ENCODE peak calls at places on chromosome 4, in four cellular contexts. H, Y, I and B are unnamed samples. For H3K36me3, the result is how much of the 10 kb centered on the place peaks cover.

GRCh38 chr4:151484396-151485102 is 75.6 kb downstream of the FHIP1A start:
- DNase-seq in I (no peak), H (peak), Y (peak), B (peak)

GRCh38 chr4:99027304-99027703 is 31.8 kb downstream of the METAP1 start:
- DNase-seq in I (no peak), Y (no peak), H (no peak), B (no peak)

GRCh38 chr4:83618991-83619390 is 83.1 kb downstream of the GPAT3 start:
- DNase-seq in I (no peak), Y (peak), H (peak), B (no peak)

GRCh38 chr4:51932261-51932660 is 87.9 kb downstream of the LRRC66 start:
- DNase-seq in I (no peak), Y (no peak), H (no peak), B (peak)

GRCh38 chr4:5812506-5813229 is 80.2 kb downstream of the CRMP1 start:
- DNase-seq in I (peak), Y (peak), H (peak), B (peak)

GRCh38 chr4:128716325-128716724 is 93.2 kb upstream of the JADE1 start:
- DNase-seq in Y (peak), H (no peak), I (no peak), B (no peak)

GRCh38 chr4:148831945-148832344 is 389.7 kb upstream of the NR3C2 start:
- DNase-seq in I (no peak), Y (peak), H (peak), B (peak)

GRCh38 chr4:113882668-113883067 is 96.8 kb downstream of the ARSJ start:
- DNase-seq in I (no peak), Y (peak), H (no peak), B (no peak)

GRCh38 chr4:119118397-119118796 is 17.2 kb upstream of the MYOZ2 start:
- DNase-seq in Y (no peak), H (peak), I (no peak), B (no peak)

GRCh38 chr4:183200453-183200852 is 101.4 kb downstream of the WWC2 start:
- DNase-seq in H (no peak), I (peak), Y (peak), B (no peak)

GRCh38 chr4:110867251-110867960 is 244.5 kb upstream of the PITX2 start:
- DNase-seq in I (no peak), H (no peak), Y (no peak), B (no peak)

GRCh38 chr4:7295917-7296660 is 103.8 kb downstream of the SORCS2 start:
- DNase-seq in I (peak), Y (peak), H (no peak), B (no peak)
- TF ChIP-seq CTCF in I (peak), Y (peak), H (no peak), B (peak)

GRCh38 chr4:31043382-31044062 is 323.4 kb downstream of the PCDH7 start:
- DNase-seq in I (no peak), Y (no peak), H (no peak), B (no peak)
- H3K4me3 ChIP-seq in I (no peak), Y (no peak), H (no peak), B (no peak)

GRCh38 chr4:163127621-163128020 is 39.1 kb downstream of the NAF1 start:
- DNase-seq in I (no peak), Y (no peak), H (no peak), B (no peak)

GRCh38 chr4:163137581-163137980 is 29.1 kb downstream of the NAF1 start:
- DNase-seq in Y (no peak), H (no peak), I (no peak), B (no peak)

DNA sequence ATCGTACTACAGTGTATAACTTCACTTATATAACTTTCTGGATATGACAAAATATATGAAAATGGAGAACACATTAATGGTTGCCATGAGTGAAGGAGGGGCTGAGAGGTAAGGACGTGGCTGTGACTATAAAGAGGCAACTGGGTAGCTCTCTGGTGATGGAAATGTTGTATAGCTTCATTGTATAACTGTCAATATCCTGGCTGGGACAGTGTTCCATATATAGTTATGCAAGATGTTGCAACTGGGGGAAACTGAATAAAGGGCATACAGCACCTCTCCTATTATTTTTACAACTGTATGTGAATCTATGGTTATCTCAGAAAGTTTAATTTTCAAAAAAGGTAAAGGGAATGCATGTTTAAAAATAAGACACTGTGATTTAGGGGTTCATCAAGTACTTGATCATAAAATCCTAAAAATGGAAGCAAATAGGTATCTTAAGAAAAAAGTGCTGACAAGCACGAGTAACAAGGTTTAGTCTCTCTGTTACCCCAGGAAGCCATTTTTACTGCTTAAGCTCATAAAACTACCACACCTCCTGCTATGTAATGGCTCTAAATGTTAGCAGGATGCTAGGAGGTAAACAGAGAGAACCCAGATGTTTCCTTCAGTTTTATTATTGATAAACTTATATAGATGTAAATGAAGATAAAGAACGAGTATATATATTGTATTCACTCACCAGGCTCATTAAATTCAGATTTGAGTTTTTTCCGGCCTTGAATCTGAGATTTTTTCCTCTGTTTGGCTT is 34.0 kb downstream of the NAF1 start:
- DNase-seq in H (no peak), Y (no peak), I (no peak), B (no peak)
- H3K36me3 ChIP-seq in H (under half), Y (under half), I (under half), B (under half)

GRCh38 chr4:101791189-101791572 is 651 bp downstream of the BANK1 start:
- DNase-seq in I (no peak), Y (no peak), H (no peak), B (no peak)

GRCh38 chr4:101793397-101793796 is 2.9 kb downstream of the BANK1 start:
- DNase-seq in Y (no peak), H (no peak), I (no peak), B (no peak)

GRCh38 chr4:101787917-101788316 is 2.6 kb upstream of the BANK1 start:
- DNase-seq in H (no peak), Y (no peak), I (no peak), B (no peak)

GRCh38 chr4:101792056-101792575 is 1.6 kb downstream of the BANK1 start:
- DNase-seq in I (no peak), H (no peak), Y (no peak), B (no peak)

DNA sequence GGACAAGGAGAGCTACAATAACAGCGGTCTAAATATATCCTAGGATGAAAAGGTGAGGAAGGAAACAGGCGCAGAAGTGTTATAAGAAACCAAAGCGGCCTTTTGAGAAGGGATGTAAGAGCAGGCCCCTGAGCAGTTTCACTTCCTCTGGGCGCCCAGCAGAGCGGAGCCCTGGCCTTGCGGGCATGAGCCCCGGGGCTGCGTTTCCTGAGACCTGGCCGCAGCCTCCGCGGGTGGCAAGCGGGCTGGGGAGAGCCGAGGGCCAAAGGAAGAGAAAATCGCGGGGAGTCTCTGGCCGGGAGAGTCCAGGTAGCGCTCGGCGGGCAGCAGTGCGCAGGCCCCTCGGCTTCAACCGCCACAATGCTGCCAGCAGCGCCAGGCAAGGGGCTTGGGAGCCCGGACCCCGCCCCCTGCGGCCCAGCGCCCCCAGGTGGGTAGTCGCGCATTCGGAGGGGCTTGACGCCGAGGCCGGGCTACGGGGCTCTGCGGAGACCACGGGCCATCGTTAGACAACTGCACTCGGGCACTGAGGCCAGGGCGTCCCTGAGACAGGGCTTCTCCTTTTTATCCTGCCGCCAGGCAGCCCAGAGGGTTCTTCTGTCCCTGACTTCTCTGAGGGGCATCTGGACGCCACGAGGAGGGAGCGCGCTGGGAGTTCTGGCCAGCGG is at the start of gene BANK1:
- DNase-seq in Y (peak), I (peak), H (no peak), B (peak)
- TF ChIP-seq CTCF in Y (no peak), I (no peak), H (no peak), B (peak)

GRCh38 chr4:90105274-90105673 is 21.9 kb upstream of the CCSER1 start:
- DNase-seq in H (no peak), Y (no peak), I (no peak), B (no peak)
- H3K4me3 ChIP-seq in H (no peak), Y (no peak), I (no peak), B (no peak)